ENCODE peak calls at places on chromosomes 16 and 17, in four cellular contexts. G is heart left ventricle, J is GM23338, M is right cardiac atrium. E is an unnamed sample.

GRCh38 chr17:68344701-68345136 is 53.4 kb downstream of the ARSG start:
- DNase-seq in G (no peak), J (no peak), M (no peak), E (no peak)

GRCh38 chr16:72203401-72203800 is 31.4 kb upstream of the PMFBP1 start:
- DNase-seq in G (peak; percentile 21), J (no peak), M (peak; percentile 57), E (peak; percentile 73)

GRCh38 chr16:68492501-68493411 is 44.4 kb upstream of the SMPD3 start:
- DNase-seq in G (no peak), J (no peak), M (peak; percentile 49), E (no peak)

GRCh38 chr17:79949646-79950292 is 85.9 kb downstream of the TBC1D16 start:
- DNase-seq in G (no peak), J (peak; percentile 95), M (no peak), E (no peak)

GRCh38 chr16:11547517-11547916 is 39.2 kb downstream of the LITAF start:
- DNase-seq in G (no peak), J (no peak), M (peak; percentile 30), E (no peak)

GRCh38 chr17:2068101-2068518 is 13.2 kb downstream of the HIC1 start:
- DNase-seq in G (no peak), J (no peak), M (peak; percentile 57), E (peak; percentile 53)

GRCh38 chr17:42363767-42364585 is 24.3 kb downstream of the STAT3 start:
- DNase-seq in G (no peak), J (no peak), M (no peak), E (no peak)

GRCh38 chr17:13961262-13961661 is 108.0 kb upstream of the COX10 start:
- DNase-seq in G (no peak), J (no peak), M (no peak), E (no peak)

GRCh38 chr16:3467920-3468319 is 24.4 kb downstream of the NAA60 start:
- DNase-seq in G (no peak), J (peak; percentile 33), M (no peak), E (no peak)

GRCh38 chr17:44960654-44961053 is 7.4 kb downstream of the C1QL1 start:
- DNase-seq in G (no peak), J (no peak), M (no peak), E (no peak)

GRCh38 chr17:48358203-48358602 is 71.8 kb downstream of the SKAP1 start:
- DNase-seq in G (no peak), J (no peak), M (no peak), E (no peak)

GRCh38 chr17:81396722-81397313 is 1.6 kb downstream of the BAHCC1 start:
- DNase-seq in G (no peak), J (peak; percentile 85), M (peak; percentile 86), E (no peak)

GRCh38 chr16:11533588-11533987 is 53.1 kb downstream of the LITAF start:
- DNase-seq in G (no peak), J (no peak), M (no peak), E (no peak)

GRCh38 chr16:5349661-5350060 is 252.1 kb upstream of the EEF2KMT start:
- DNase-seq in G (no peak), J (peak; percentile 43), M (no peak), E (no peak)

GRCh38 chr16:67862623-67863583 is 9.9 kb upstream of the EDC4 start:
- DNase-seq in G (peak; percentile 88), J (no peak), M (peak; percentile 90), E (peak; percentile 88)

GRCh38 chr17:39429600-39429999 is 21.5 kb downstream of the MED1 start:
- DNase-seq in G (no peak), J (no peak), M (no peak), E (no peak)

GRCh38 chr16:55955439-55955838 is 80.3 kb upstream of the CES5A start:
- DNase-seq in G (no peak), J (no peak), M (no peak), E (no peak)

GRCh38 chr17:51147641-51148040 is 5.7 kb upstream of the NME1 start:
- DNase-seq in G (no peak), J (no peak), M (no peak), E (no peak)

GRCh38 chr16:49347476-49347875 is 26.1 kb upstream of the C16orf78 start:
- DNase-seq in G (no peak), J (no peak), M (no peak), E (no peak)

GRCh38 chr16:70529051-70529777 is 5.6 kb downstream of the SF3B3 start:
- DNase-seq in G (no peak), J (peak; percentile 46), M (no peak), E (no peak)

GRCh38 chr17:44217738-44218343 is 1.6 kb downstream of the UBTF start:
- DNase-seq in G (no peak), J (peak; percentile 30), M (no peak), E (no peak)

GRCh38 chr17:46273541-46274236 is 21.2 kb upstream of the LRRC37A start:
- DNase-seq in G (no peak), J (no peak), M (no peak), E (no peak)

GRCh38 chr16:3951861-3952332 is 71.4 kb upstream of the CREBBP start:
- DNase-seq in G (no peak), J (no peak), M (no peak), E (no peak)

GRCh38 chr16:58329147-58329546 is 34.3 kb upstream of the PRSS54 start:
- DNase-seq in G (no peak), J (no peak), M (no peak), E (no peak)

GRCh38 chr16:88662222-88662842 is 559 bp downstream of the MVD start:
- DNase-seq in G (no peak), J (peak; percentile 40), M (peak; percentile 45), E (peak; percentile 75)

GRCh38 chr17:36880506-36880905 is 56.8 kb upstream of the LHX1 start:
- DNase-seq in G (no peak), J (no peak), M (no peak), E (no peak)

GRCh38 chr17:82548681-82549303 is 29.3 kb downstream of the FOXK2 start:
- DNase-seq in G (peak; percentile 51), J (no peak), M (peak; percentile 75), E (peak; percentile 78)

GRCh38 chr17:82547981-82548380 is 28.4 kb downstream of the FOXK2 start:
- DNase-seq in G (no peak), J (no peak), M (no peak), E (no peak)

GRCh38 chr17:82551779-82552457 is 32.4 kb downstream of the FOXK2 start:
- DNase-seq in G (peak; percentile 67), J (peak; percentile 53), M (peak; percentile 90), E (peak; percentile 85)

GRCh38 chr17:82552580-82552979 is 33.0 kb downstream of the FOXK2 start:
- DNase-seq in G (no peak), J (no peak), M (no peak), E (no peak)

GRCh38 chr17:82553210-82553930 is 33.8 kb downstream of the FOXK2 start:
- DNase-seq in G (no peak), J (peak; percentile 50), M (no peak), E (no peak)
- H3K4me1 ChIP-seq in G (peaks cover 24% of the 10 kb centered on the region), J (peaks cover 28% of the 10 kb centered on the region), M (peaks cover 18% of the 10 kb centered on the region), E (no peaks in the 10 kb centered on the region)

GRCh38 chr17:66682293-66682692 is 152.6 kb upstream of the CACNG5 start:
- DNase-seq in G (peak; percentile 19), J (no peak), M (peak; percentile 69), E (no peak)

GRCh38 chr17:66677201-66677981 is 157.5 kb upstream of the CACNG5 start:
- DNase-seq in G (no peak), J (no peak), M (no peak), E (no peak)

GRCh38 chr17:66678827-66679226 is 156.1 kb upstream of the CACNG5 start:
- DNase-seq in G (no peak), J (no peak), M (no peak), E (no peak)

GRCh38 chr17:66678061-66678460 is 156.9 kb upstream of the CACNG5 start:
- DNase-seq in G (no peak), J (no peak), M (no peak), E (no peak)

DNA sequence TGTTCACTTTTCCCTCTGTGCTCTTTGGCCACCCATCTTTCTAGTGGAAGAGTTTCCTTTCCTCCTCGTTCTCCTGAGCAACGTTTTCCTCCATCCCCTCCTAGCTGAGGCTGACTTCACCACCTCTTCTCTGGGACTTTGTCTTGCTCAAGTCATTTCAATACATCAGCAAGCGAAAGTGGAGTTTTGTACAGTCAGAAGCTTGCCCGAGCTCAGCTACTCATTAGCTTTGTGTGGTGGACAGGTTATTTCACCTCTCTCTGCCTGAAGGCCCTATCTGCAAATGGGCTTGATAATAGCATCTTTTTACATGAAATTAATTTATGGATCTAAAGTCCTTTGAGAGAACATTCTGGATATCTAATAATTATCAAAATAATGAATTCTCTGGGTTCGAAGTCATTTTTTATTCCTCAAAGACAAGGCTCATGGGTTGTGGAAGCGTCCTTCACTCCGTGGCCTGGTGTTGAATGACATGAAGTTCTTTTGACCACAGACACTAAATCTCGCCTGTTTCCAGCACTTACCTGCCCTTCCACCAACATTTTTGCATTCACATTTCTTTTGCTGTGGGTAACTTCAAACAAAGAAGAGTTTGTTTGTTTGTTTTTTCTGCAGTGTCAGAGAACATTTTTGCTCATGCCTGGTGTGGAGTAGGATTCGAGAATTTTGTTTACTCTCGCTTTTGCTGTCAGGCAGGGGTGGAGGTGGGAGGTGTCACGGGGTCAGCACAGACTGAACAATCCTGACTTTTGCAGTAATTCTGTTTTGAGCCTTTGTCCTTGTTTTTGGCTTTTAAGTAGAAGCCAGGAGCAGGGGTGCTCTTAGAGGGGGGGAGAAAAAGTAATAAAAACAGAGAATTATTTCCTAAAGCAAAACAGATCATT is 155.0 kb upstream of the CACNG5 start:
- DNase-seq in G (no peak), J (no peak), M (no peak), E (no peak)
- H3K4me1 ChIP-seq in G (no peaks in the 10 kb centered on the region), J (no peaks in the 10 kb centered on the region), M (no peaks in the 10 kb centered on the region), E (no peaks in the 10 kb centered on the region)

DNA sequence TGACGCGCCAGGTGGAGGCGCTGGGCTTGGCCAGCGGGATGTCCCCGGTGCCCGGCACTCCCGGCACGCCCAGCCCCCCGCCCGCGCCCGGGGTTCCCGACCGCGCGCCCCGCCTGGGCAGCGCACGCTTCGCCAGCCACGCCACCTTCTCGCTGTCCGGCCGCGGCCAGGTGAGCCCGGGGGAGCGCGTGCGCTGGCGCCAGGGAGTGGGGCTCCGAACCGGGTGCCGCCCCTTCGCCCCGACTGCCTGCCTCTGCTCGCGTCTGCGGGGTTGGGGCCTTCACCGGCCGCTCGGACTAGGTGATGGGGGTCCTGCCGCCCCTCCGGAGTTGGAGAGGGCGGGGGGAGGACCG is 482 bp downstream of the SMTNL2 start:
- DNase-seq in G (no peak), J (peak; percentile 52), M (peak; percentile 62), E (peak; percentile 70)
- H3K4me1 ChIP-seq in G (peaks cover 11% of the 10 kb centered on the region), J (peaks cover 9% of the 10 kb centered on the region), M (peaks cover 3% of the 10 kb centered on the region), E (no peaks in the 10 kb centered on the region)

DNA sequence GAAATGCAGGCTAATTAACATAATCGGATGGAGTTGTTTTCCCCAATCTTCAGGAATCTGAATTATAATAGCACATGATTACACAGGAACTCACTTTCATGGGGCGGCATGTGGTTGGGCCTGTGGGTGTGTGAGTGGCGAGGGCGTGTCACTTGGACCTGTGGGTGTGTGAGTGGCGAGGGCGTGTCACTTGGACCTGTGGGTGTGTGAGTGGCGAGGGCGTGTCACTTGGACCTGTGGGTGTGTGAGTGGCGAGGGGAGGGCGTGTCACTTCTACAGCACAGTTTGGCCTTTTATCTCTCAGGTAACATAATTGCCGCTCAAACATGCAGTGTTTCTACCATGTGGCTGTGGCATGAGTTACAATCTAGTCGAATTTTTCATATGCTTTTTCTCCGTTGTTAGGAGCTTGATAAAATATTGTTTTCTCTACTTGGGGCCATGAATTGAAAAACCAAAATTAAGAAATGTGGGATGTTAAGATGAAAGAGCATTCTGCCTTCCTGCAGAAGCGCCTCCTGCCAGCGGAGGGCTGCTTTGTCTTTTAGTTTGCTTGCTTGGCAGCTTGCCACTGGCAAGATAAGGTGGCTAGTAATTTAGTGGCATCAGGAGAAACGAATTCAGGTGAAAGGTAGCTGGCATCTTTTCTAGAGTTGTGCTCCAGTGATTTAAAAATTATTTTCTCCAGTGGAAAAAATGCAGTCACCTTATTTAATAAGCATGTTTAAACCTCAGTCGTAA is 36.2 kb downstream of the USP10 start:
- DNase-seq in G (peak; percentile 40), J (no peak), M (no peak), E (no peak)
- H3K4me1 ChIP-seq in G (peaks cover 15% of the 10 kb centered on the region), J (peaks cover 91% of the 10 kb centered on the region), M (peaks cover 4% of the 10 kb centered on the region), E (no peaks in the 10 kb centered on the region)

E was measured in aorta.